ENCODE peak calls at places on chromosome 11, in ten cellular contexts. H, U, M, N, S, G, B, I, R and W are unnamed samples.

GRCh38 chr11:67627394-67627787 is 2.3 kb downstream of the NUDT8 start:
- DNase-seq in H (no peak), U (no peak), M (no peak), N (no peak), S (no peak), G (no peak), B (no peak), I (no peak), R (no peak), W (no peak)

GRCh38 chr11:68325183-68325893 is 12.9 kb downstream of the LRP5 start:
- DNase-seq in H (no peak), U (no peak), M (no peak), N (no peak), S (no peak), G (no peak), B (peak), I (no peak), R (no peak), W (no peak)

GRCh38 chr11:63813563-63814382 is 517 bp downstream of the SPINDOC start:
- DNase-seq in H (no peak), U (peak), M (peak), N (peak), S (peak), G (peak), B (peak), I (peak), R (peak), W (peak)

GRCh38 chr11:122743949-122744876 is 88.7 kb downstream of the UBASH3B start:
- DNase-seq in H (no peak), U (no peak), M (peak), N (no peak), S (no peak), G (no peak), B (peak), I (no peak), R (no peak), W (no peak)

GRCh38 chr11:128582496-128583366 is 4.6 kb downstream of the ETS1 start:
- DNase-seq in H (peak), U (peak), M (no peak), N (no peak), S (peak), G (peak), B (peak), I (peak), R (no peak), W (no peak)

GRCh38 chr11:65424200-65425104 is 1.9 kb downstream of the NEAT1 start:
- DNase-seq in H (no peak), U (peak), M (no peak), N (no peak), S (no peak), G (peak), B (peak), I (no peak), R (no peak), W (no peak)

GRCh38 chr11:73530109-73530508 is 67.8 kb downstream of the FAM168A start:
- DNase-seq in H (no peak), U (no peak), M (no peak), N (no peak), S (no peak), G (no peak), B (peak), I (no peak), R (no peak), W (no peak)

GRCh38 chr11:65871811-65872548 is 620 bp downstream of the EFEMP2 start:
- DNase-seq in H (no peak), U (no peak), M (no peak), N (no peak), S (no peak), G (no peak), B (peak), I (no peak), R (no peak), W (peak)

GRCh38 chr11:67056640-67057409 is at the start of gene RHOD:
- DNase-seq in H (no peak), U (no peak), M (peak), N (peak), S (peak), G (peak), B (peak), I (no peak), R (peak), W (peak)

GRCh38 chr11:134380229-134380628 is 31.8 kb downstream of the B3GAT1 start:
- DNase-seq in H (no peak), U (no peak), M (no peak), N (no peak), S (no peak), G (no peak), B (no peak), I (no peak), R (no peak), W (no peak)

GRCh38 chr11:2258501-2259465 is 11.6 kb downstream of the ASCL2 start:
- DNase-seq in H (no peak), U (no peak), M (no peak), N (no peak), S (no peak), G (no peak), B (peak), I (no peak), R (no peak), W (no peak)

GRCh38 chr11:72058416-72059034 is 21.8 kb downstream of the NUMA1 start:
- DNase-seq in H (peak), U (no peak), M (no peak), N (no peak), S (no peak), G (no peak), B (no peak), I (no peak), R (no peak), W (no peak)

GRCh38 chr11:40140560-40140959 is 1318.9 kb downstream of the LRRC4C start:
- DNase-seq in H (no peak), U (no peak), M (no peak), N (no peak), S (no peak), G (no peak), B (no peak), I (no peak), R (no peak), W (no peak)

GRCh38 chr11:2175659-2176058 is 4.0 kb upstream of the TH start:
- DNase-seq in H (no peak), U (peak), M (no peak), N (no peak), S (no peak), G (peak), B (no peak), I (no peak), R (no peak), W (no peak)

GRCh38 chr11:69892237-69892985 is 73.2 kb upstream of the FGF3 start:
- DNase-seq in H (no peak), U (no peak), M (no peak), N (no peak), S (peak), G (no peak), B (peak), I (no peak), R (no peak), W (no peak)

GRCh38 chr11:84291996-84292395 is 1005.8 kb upstream of the CCDC90B start:
- DNase-seq in H (no peak), U (peak), M (no peak), N (no peak), S (no peak), G (peak), B (no peak), I (no peak), R (no peak), W (no peak)

GRCh38 chr11:65435981-65436411 is 13.4 kb downstream of the NEAT1 start:
- DNase-seq in H (no peak), U (peak), M (no peak), N (no peak), S (no peak), G (no peak), B (no peak), I (no peak), R (no peak), W (no peak)

GRCh38 chr11:73565804-73566203 is 32.1 kb downstream of the FAM168A start:
- DNase-seq in H (no peak), U (no peak), M (no peak), N (no peak), S (no peak), G (no peak), B (no peak), I (no peak), R (no peak), W (no peak)

GRCh38 chr11:27161071-27161470 is 120.5 kb downstream of the BBOX1 start:
- DNase-seq in H (no peak), U (peak), M (no peak), N (no peak), S (no peak), G (no peak), B (no peak), I (no peak), R (no peak), W (no peak)

GRCh38 chr11:7563269-7563668 is 49.5 kb downstream of the PPFIBP2 start:
- DNase-seq in H (no peak), U (no peak), M (no peak), N (no peak), S (no peak), G (no peak), B (no peak), I (no peak), R (no peak), W (no peak)

GRCh38 chr11:131146817-131147490 is 223.5 kb upstream of the NTM start:
- DNase-seq in H (no peak), U (no peak), M (no peak), N (no peak), S (no peak), G (no peak), B (no peak), I (no peak), R (no peak), W (no peak)

GRCh38 chr11:8086001-8086479 is 5.0 kb downstream of the TUB start:
- DNase-seq in H (no peak), U (peak), M (no peak), N (no peak), S (peak), G (no peak), B (no peak), I (no peak), R (no peak), W (no peak)

GRCh38 chr11:2812371-2812991 is 73.1 kb downstream of the CDKN1C start:
- DNase-seq in H (no peak), U (no peak), M (no peak), N (no peak), S (peak), G (peak), B (no peak), I (no peak), R (no peak), W (no peak)

GRCh38 chr11:36019722-36020121 is 75.9 kb downstream of the LDLRAD3 start:
- DNase-seq in H (no peak), U (peak), M (no peak), N (no peak), S (no peak), G (no peak), B (peak), I (no peak), R (no peak), W (no peak)

GRCh38 chr11:128354476-128354875 is 232.9 kb downstream of the ETS1 start:
- DNase-seq in H (no peak), U (peak), M (no peak), N (no peak), S (no peak), G (peak), B (no peak), I (no peak), R (no peak), W (no peak)

GRCh38 chr11:118015385-118015841 is 29.2 kb downstream of the IL10RA start:
- DNase-seq in H (no peak), U (no peak), M (no peak), N (no peak), S (no peak), G (no peak), B (no peak), I (no peak), R (no peak), W (no peak)

GRCh38 chr11:122451911-122452310 is 203.6 kb upstream of the UBASH3B start:
- DNase-seq in H (no peak), U (no peak), M (no peak), N (no peak), S (no peak), G (no peak), B (no peak), I (no peak), R (no peak), W (no peak)

GRCh38 chr11:12160680-12161079 is 50.3 kb downstream of the MICAL2 start:
- DNase-seq in H (no peak), U (no peak), M (no peak), N (no peak), S (no peak), G (no peak), B (peak), I (no peak), R (no peak), W (no peak)

GRCh38 chr11:133306019-133306418 is 226.3 kb downstream of the OPCML start:
- DNase-seq in H (no peak), U (no peak), M (no peak), N (no peak), S (no peak), G (no peak), B (peak), I (no peak), R (no peak), W (no peak)

GRCh38 chr11:43992834-43993637 is 50.6 kb downstream of the C11orf96 start:
- DNase-seq in H (no peak), U (no peak), M (no peak), N (no peak), S (peak), G (peak), B (no peak), I (no peak), R (no peak), W (no peak)

GRCh38 chr11:47869548-47870393 is 21.6 kb upstream of the NUP160 start:
- DNase-seq in H (no peak), U (no peak), M (no peak), N (no peak), S (no peak), G (peak), B (no peak), I (no peak), R (no peak), W (no peak)

GRCh38 chr11:104333977-104334376 is 170.0 kb upstream of the PDGFD start:
- DNase-seq in H (no peak), U (peak), M (no peak), N (no peak), S (no peak), G (no peak), B (peak), I (no peak), R (no peak), W (no peak)

GRCh38 chr11:617912-618682 is 2.3 kb upstream of the IRF7 start:
- DNase-seq in H (no peak), U (no peak), M (no peak), N (no peak), S (no peak), G (no peak), B (no peak), I (no peak), R (no peak), W (no peak)
- TF ChIP-seq CTCF in H (no peak), U (no peak), M (no peak), N (no peak), S (no peak), G (no peak), B (no peak), I (no peak), R (no peak), W (no peak)

DNA sequence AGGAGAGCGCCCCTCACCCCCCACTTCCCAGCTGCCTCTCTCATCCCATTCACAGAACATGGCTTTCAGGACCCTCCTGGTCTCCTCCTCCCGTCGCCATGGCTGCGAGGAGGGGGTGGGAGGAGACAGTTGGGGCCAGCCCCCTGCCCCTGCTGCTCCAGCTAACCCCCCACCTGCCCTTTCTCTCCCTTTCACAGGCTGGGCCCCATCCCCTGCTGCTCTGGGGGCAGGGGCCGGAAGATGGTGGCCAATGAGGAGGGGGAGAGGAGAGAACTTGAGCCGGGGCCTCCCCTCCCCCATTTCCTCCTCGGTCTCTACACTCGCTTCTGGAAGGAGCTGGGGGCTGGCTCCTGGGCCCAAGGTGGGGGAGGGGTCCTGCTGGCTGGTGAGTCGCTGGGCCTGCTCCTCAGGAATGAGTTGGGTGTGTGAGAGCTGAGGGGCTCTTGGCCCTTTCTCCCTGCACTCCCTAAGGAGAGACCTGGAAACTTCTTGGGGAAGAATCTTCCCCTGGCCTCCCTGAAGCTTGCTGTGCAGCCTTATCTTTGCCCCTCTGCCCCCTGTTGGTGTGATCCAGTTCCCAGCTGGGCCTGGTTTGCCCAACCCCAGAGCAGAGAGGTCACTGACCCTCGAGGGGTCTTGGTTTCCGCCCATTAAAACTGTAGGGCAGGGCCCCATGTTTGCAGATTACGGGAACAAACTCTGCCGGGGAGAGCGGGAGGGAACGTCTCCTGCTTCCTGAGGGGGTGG is 10.2 kb downstream of the YPEL4 start:
- DNase-seq in H (no peak), U (peak), M (peak), N (peak), S (no peak), G (peak), B (peak), I (no peak), R (peak), W (peak)
- TF ChIP-seq CTCF in H (no peak), U (no peak), M (no peak), N (peak), S (no peak), G (no peak), B (peak), I (no peak), R (no peak), W (peak)

DNA sequence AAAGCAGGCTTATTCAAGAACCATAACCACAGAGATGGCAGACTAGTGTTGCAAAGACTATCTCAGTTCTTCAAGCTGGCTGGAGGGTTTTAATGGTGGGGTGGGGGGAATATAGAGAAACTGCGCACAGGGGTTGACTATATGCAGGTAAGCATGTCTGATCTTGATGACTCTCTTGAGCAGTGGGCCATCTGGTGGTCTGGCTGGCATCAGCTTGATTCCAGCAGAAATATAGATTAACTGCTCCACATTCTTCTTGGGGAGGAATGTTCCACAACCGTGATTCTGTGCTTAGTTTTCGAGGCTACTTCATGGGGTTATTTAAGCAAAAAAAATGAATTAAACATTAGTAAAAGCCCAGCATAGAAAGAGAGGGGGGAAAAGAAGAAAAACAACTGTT is 158.8 kb upstream of the PGR start:
- DNase-seq in H (no peak), U (no peak), M (no peak), N (no peak), S (no peak), G (no peak), B (no peak), I (no peak), R (no peak), W (no peak)
- TF ChIP-seq CTCF in H (no peak), U (no peak), M (no peak), N (no peak), S (no peak), G (no peak), B (peak), I (no peak), R (no peak), W (no peak)

GRCh38 chr11:119999220-119999619 is 138.7 kb downstream of the TRIM29 start:
- DNase-seq in H (no peak), U (no peak), M (no peak), N (no peak), S (no peak), G (no peak), B (peak), I (no peak), R (no peak), W (no peak)
- TF ChIP-seq CTCF in H (no peak), U (peak), M (no peak), N (peak), S (no peak), G (no peak), B (peak), I (no peak), R (no peak), W (no peak)

DNA sequence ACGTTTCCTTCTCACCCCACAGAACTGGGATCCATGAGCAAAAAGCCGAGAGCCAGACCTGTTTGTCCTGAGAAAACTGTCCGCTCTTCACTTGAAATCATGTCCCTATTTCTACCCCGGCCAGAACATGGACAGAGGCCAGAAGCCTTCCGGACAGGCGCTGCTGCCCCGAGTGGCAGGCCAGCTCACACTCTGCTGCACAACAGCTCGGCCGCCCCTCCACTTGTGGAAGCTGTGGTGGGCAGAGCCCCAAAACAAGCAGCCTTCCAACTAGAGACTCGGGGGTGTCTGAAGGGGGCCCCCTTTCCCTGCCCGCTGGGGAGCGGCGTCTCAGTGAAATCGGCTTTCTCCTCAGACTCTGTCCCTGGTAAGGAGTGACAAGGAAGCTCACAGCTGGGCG is 24.0 kb downstream of the CD5 start:
- DNase-seq in H (no peak), U (no peak), M (no peak), N (no peak), S (no peak), G (peak), B (no peak), I (no peak), R (no peak), W (no peak)
- TF ChIP-seq CTCF in H (no peak), U (no peak), M (no peak), N (no peak), S (peak), G (peak), B (peak), I (no peak), R (no peak), W (no peak)

DNA sequence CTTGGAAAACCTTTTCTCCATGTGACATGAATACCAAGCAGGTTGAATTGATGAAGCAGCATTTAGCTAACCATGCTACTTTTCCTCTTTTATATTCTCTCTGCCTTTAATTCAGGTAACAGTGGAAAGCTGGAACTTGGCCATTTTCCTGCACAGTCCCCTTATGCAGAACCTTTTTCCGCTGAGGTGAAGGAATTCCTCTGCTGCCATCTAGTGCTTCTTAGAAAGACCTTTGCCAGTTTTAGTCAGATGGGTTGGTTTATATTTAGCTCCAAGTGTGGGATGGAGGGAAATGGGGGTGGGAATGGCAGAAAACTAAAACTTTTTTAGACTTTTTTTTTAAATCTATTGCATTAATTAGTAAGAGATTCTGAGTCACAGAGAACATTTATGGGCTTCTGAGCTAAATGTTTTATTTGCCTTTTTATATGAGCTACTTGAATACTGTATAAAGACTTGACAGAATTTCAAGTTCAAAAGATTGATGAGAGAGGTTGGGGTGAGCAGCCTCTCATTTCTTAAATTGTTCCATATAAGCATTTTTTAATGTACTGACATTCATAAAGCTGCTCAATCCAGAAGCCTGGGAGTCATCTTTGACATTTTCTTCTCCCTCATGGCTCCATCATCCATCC is 153.9 kb upstream of the ZC3H12C start:
- DNase-seq in H (peak), U (peak), M (no peak), N (no peak), S (no peak), G (peak), B (peak), I (peak), R (no peak), W (no peak)
- TF ChIP-seq CTCF in H (peak), U (peak), M (peak), N (peak), S (peak), G (peak), B (peak), I (peak), R (peak), W (peak)

GRCh38 chr11:83166193-83166866 is 9.4 kb downstream of the PCF11 start:
- DNase-seq in H (no peak), U (no peak), M (no peak), N (no peak), S (no peak), G (no peak), B (no peak), I (no peak), R (no peak), W (no peak)
- TF ChIP-seq CTCF in H (no peak), U (no peak), M (no peak), N (no peak), S (no peak), G (no peak), B (no peak), I (no peak), R (no peak), W (no peak)